ENCODE peak calls at places on chromosome 22, in eight cellular contexts. A is cardiac muscle cell, W is kidney epithelial cell, X is neuronal stem cell, S is PC-3, Y is tibial artery, Q is testis, J is stomach. I is an unnamed sample.

GRCh38 chr22:30392661-30393321 is 4.0 kb upstream of the SEC14L2 start:
- DNase-seq in A (no peak), W (no peak), X (no peak), S (no peak), Y (no peak), Q (no peak), J (peak; percentile 32), I (no peak)

GRCh38 chr22:48167238-48167637 is 1404.8 kb downstream of the TBC1D22A start:
- DNase-seq in A (no peak), W (no peak), X (peak; percentile 36), S (no peak), Y (no peak), Q (no peak), J (no peak), I (no peak)

GRCh38 chr22:35558719-35559118 is 18.1 kb downstream of the RASD2 start:
- DNase-seq in A (no peak), W (no peak), X (no peak), S (no peak), Y (no peak), Q (no peak), J (no peak), I (no peak)

GRCh38 chr22:46366801-46367706 is 31.5 kb downstream of the TRMU start:
- DNase-seq in A (no peak), W (no peak), X (no peak), S (no peak), Y (no peak), Q (no peak), J (no peak), I (no peak)

GRCh38 chr22:41619979-41620645 is 731 bp downstream of the DESI1 start:
- DNase-seq in A (no peak), W (no peak), X (peak; percentile 3), S (peak; percentile 20), Y (peak; percentile 28), Q (peak; percentile 48), J (peak; percentile 51), I (peak; percentile 46)

GRCh38 chr22:17131686-17132085 is 10.5 kb upstream of the TMEM121B start:
- DNase-seq in A (no peak), W (no peak), X (no peak), S (no peak), Y (no peak), Q (no peak), J (no peak), I (no peak)

GRCh38 chr22:41780714-41781507 is 19.6 kb upstream of the CCDC134 start:
- DNase-seq in A (peak; percentile 68), W (no peak), X (no peak), S (no peak), Y (peak; percentile 65), Q (peak; percentile 33), J (peak; percentile 67), I (no peak)

GRCh38 chr22:47052236-47053012 is 290.0 kb downstream of the TBC1D22A start:
- DNase-seq in A (no peak), W (no peak), X (no peak), S (no peak), Y (no peak), Q (no peak), J (no peak), I (no peak)

GRCh38 chr22:25159028-25159427 is 40.6 kb upstream of the CRYBB3 start:
- DNase-seq in A (peak; percentile 14), W (no peak), X (no peak), S (no peak), Y (no peak), Q (no peak), J (no peak), I (no peak)

GRCh38 chr22:38831166-38831945 is 12.5 kb downstream of the NPTXR start:
- DNase-seq in A (peak; percentile 84), W (peak; percentile 61), X (no peak), S (no peak), Y (no peak), Q (no peak), J (no peak), I (peak; percentile 87)

GRCh38 chr22:47474895-47475294 is 712.4 kb downstream of the TBC1D22A start:
- DNase-seq in A (no peak), W (no peak), X (no peak), S (no peak), Y (no peak), Q (no peak), J (no peak), I (no peak)

GRCh38 chr22:25223269-25223850 is 3.9 kb downstream of the CRYBB2 start:
- DNase-seq in A (no peak), W (no peak), X (peak; percentile 31), S (no peak), Y (no peak), Q (no peak), J (no peak), I (no peak)

GRCh38 chr22:47189056-47189916 is 426.8 kb downstream of the TBC1D22A start:
- DNase-seq in A (no peak), W (no peak), X (no peak), S (no peak), Y (peak; percentile 16), Q (peak; percentile 10), J (no peak), I (no peak)

GRCh38 chr22:41449321-41449720 is 2.7 kb upstream of the TOB2 start:
- DNase-seq in A (no peak), W (no peak), X (no peak), S (no peak), Y (no peak), Q (no peak), J (no peak), I (no peak)

GRCh38 chr22:22322792-22323191 is 78.2 kb downstream of the VPREB1 start:
- DNase-seq in A (no peak), W (no peak), X (no peak), S (no peak), Y (no peak), Q (no peak), J (no peak), I (no peak)

GRCh38 chr22:11629661-11630385 is 3898.2 kb upstream of the OR11H1 start:
- DNase-seq in A (no peak), W (no peak), X (no peak), S (no peak), Y (no peak), Q (no peak), J (no peak), I (no peak)

GRCh38 chr22:38067028-38067415 is 9.8 kb downstream of the PICK1 start:
- DNase-seq in A (no peak), W (no peak), X (no peak), S (no peak), Y (no peak), Q (no peak), J (no peak), I (no peak)

GRCh38 chr22:27397948-27398330 is 403.6 kb downstream of the MN1 start:
- DNase-seq in A (peak; percentile 92), W (no peak), X (no peak), S (no peak), Y (peak; percentile 58), Q (no peak), J (peak; percentile 30), I (no peak)

GRCh38 chr22:33330534-33330933 is 272.4 kb upstream of the SYN3 start:
- DNase-seq in A (no peak), W (no peak), X (no peak), S (no peak), Y (no peak), Q (no peak), J (no peak), I (no peak)

GRCh38 chr22:29309332-29310064 is 3.0 kb downstream of the GAS2L1 start:
- DNase-seq in A (no peak), W (no peak), X (no peak), S (peak; percentile 25), Y (peak; percentile 56), Q (peak; percentile 93), J (peak; percentile 80), I (no peak)
- H3K4me3 ChIP-seq in A (no peak overlapping the region), W (no peak overlapping the region), X (no peak overlapping the region), S (peak overlapping the region; percentile 79), Y (peak overlapping the region; percentile 96), Q (no peak overlapping the region), J (no peak overlapping the region), I (no peak overlapping the region)

GRCh38 chr22:49999901-50000586 is 12.5 kb downstream of the IL17REL start:
- DNase-seq in A (no peak), W (no peak), X (no peak), S (no peak), Y (no peak), Q (no peak), J (no peak), I (no peak)

GRCh38 chr22:50000587-50001387 is 11.8 kb downstream of the IL17REL start:
- DNase-seq in A (no peak), W (no peak), X (no peak), S (no peak), Y (no peak), Q (no peak), J (no peak), I (no peak)

GRCh38 chr22:49998718-49999062 is 13.9 kb downstream of the IL17REL start:
- DNase-seq in A (no peak), W (no peak), X (no peak), S (no peak), Y (no peak), Q (no peak), J (no peak), I (no peak)

GRCh38 chr22:49997932-49998717 is 14.4 kb downstream of the IL17REL start:
- DNase-seq in A (no peak), W (no peak), X (no peak), S (no peak), Y (no peak), Q (no peak), J (no peak), I (no peak)

DNA sequence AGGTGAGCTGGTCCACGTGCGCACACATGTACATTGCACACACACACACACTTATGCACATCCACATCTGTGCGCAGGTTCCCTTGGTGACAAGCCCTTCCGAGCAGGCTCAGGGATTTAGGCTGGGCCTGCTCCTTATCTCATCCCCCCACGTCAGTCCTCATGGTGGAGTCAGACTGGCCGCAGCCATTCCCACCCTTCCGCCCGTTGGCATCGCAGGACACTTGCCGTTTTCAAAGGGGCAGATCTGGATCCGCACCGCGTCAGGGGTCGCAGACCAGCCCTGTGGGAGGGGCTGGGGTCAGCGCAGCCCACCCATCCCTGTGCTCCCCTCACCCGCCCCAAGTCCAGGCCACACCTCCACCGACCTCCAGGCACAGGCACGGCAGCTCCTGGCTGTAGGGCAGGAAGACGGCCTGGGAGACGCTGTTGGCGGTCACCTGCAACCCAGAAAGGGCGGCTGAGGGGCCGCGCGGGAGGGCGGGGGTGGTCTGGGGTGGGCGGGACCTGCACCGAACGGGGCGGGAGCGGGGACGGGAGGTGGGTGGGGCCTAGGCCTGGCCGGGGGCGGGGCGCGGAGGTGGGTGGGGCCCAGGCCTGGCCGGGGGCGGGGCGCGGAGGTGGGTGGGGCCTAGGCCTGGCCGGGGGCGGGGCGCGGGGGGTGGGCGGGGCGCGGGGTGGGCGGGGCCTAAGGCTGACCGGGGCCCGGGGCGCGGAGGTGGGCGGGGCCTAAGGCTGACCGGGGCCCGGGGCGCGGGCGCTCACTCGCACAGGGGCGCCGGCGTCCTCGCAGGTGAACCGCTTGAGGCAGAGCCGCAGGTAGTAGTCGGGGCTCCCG is 13.3 kb downstream of the IL17REL start:
- DNase-seq in A (no peak), W (no peak), X (peak; percentile 45), S (no peak), Y (no peak), Q (peak; percentile 49), J (no peak), I (no peak)
- H3K4me3 ChIP-seq in A (peak overlapping the region; percentile 34), W (no peak overlapping the region), X (no peak overlapping the region), S (no peak overlapping the region), Y (no peak overlapping the region), Q (peak overlapping the region; percentile 45), J (peak overlapping the region; percentile 34), I (no peak overlapping the region)

GRCh38 chr22:19478086-19478392 is 954 bp downstream of the UFD1 start:
- DNase-seq in A (no peak), W (no peak), X (no peak), S (no peak), Y (no peak), Q (no peak), J (no peak), I (no peak)
- H3K4me3 ChIP-seq in A (peak overlapping the region; percentile 52), W (peak overlapping the region; percentile 97), X (peak overlapping the region; percentile 95), S (peak overlapping the region; percentile 88), Y (peak overlapping the region; percentile 86), Q (peak overlapping the region; percentile 77), J (peak overlapping the region; percentile 83), I (peak overlapping the region; percentile 75)

GRCh38 chr22:36855478-36855877 is 5.3 kb upstream of the NCF4 start:
- DNase-seq in A (no peak), W (no peak), X (no peak), S (no peak), Y (no peak), Q (no peak), J (no peak), I (no peak)
- H3K4me3 ChIP-seq in A (no peak overlapping the region), W (no peak overlapping the region), X (no peak overlapping the region), S (no peak overlapping the region), Y (no peak overlapping the region), Q (no peak overlapping the region), J (no peak overlapping the region), I (no peak overlapping the region)